ENCODE peak calls at places on chromosomes 16 and 17, in nine cellular contexts. D is skeletal muscle cell; A is germinal center; Z is posterior vena cava; F is mesothelial cell of epicardium; Q is left ventricle myocardium inferior; L is stimulated activated CD8-positive, alpha-beta memory T cell treated with anti-CD3 and anti-CD28 coated beads, Interleukin-7, amount 100 ng/mL, for 1 hour; T is activated CD4-positive, alpha-beta T cell treated with anti-CD3 and anti-CD28 coated beads for 24 hours; M is LHCN-M2. K is an unnamed sample.

GRCh38 chr16:67841198-67841815 is 813 bp upstream of the THAP11 start:
- DNase-seq in T (no peak), Q (no peak), Z (no peak), M (no peak), D (no peak), A (no peak), L (no peak), F (no peak), K (no peak)

GRCh38 chr16:88194397-88195020 is 188.2 kb upstream of the ZNF469 start:
- DNase-seq in L (no peak), Z (no peak), D (no peak), M (peak; percentile 74), Q (no peak), A (no peak), F (no peak), T (no peak), K (no peak)

GRCh38 chr16:50547340-50547865 is 793 bp upstream of the NKD1 start:
- DNase-seq in A (peak; percentile 60), F (peak; percentile 53), L (peak; percentile 62), D (no peak), M (no peak), T (peak; percentile 30), Z (no peak), Q (peak; percentile 19), K (no peak)

GRCh38 chr16:50505714-50506542 is 42.3 kb upstream of the NKD1 start:
- DNase-seq in A (no peak), D (no peak), L (no peak), M (no peak), Q (no peak), T (no peak), Z (no peak), F (no peak), K (no peak)

GRCh38 chr17:17044846-17045561 is 2.7 kb downstream of the MPRIP start:
- DNase-seq in Z (peak; percentile 76), A (peak; percentile 66), F (no peak), M (peak; percentile 89), Q (no peak), T (no peak), D (peak; percentile 62), L (no peak), K (no peak)

GRCh38 chr16:67040906-67041305 is 12.0 kb downstream of the CBFB start:
- DNase-seq in A (no peak), D (no peak), T (no peak), Z (no peak), Q (no peak), M (no peak), F (no peak), L (no peak), K (no peak)

GRCh38 chr16:75402174-75402820 is 31.0 kb downstream of the CFDP1 start:
- DNase-seq in M (peak; percentile 38), T (no peak), D (peak; percentile 8), Z (no peak), Q (no peak), A (no peak), F (no peak), L (no peak), K (no peak)

GRCh38 chr17:27570578-27570914 is 60.4 kb upstream of the LGALS9 start:
- DNase-seq in Q (no peak), M (no peak), A (no peak), T (no peak), F (no peak), D (no peak), L (no peak), Z (no peak), K (no peak)

GRCh38 chr17:50133028-50133768 is 3.2 kb upstream of the SAMD14 start:
- DNase-seq in Q (no peak), Z (no peak), A (no peak), F (no peak), T (no peak), D (no peak), M (peak; percentile 57), L (no peak), K (no peak)

K was measured in cortex of kidney.